ENCODE peak calls at places on chromosome 12, in five cellular contexts. G is esophagus squamous epithelium; W is activated CD4-positive, alpha-beta T cell treated with anti-CD3 and anti-CD28 coated beads for 1 hour; E is upper lobe of right lung; X is T-helper 2 cell. P is an unnamed sample.

GRCh38 chr12:123950476-123951169 is 22.0 kb downstream of the CCDC92 start:
- DNase-seq in G (no peak), X (no peak), W (no peak), E (no peak), P (no peak)

GRCh38 chr12:65566776-65567175 is 257.5 kb upstream of the HMGA2 start:
- DNase-seq in W (no peak), E (no peak), X (no peak), G (no peak), P (no peak)

GRCh38 chr12:95574030-95574429 is 22.8 kb upstream of the USP44 start:
- DNase-seq in G (no peak), E (no peak), X (no peak), W (no peak), P (no peak)

GRCh38 chr12:89786177-89786810 is 77.7 kb upstream of the ATP2B1 start:
- DNase-seq in X (no peak), G (no peak), W (no peak), E (no peak), P (no peak)

GRCh38 chr12:93959657-93960056 is 188.7 kb upstream of the PLXNC1 start:
- DNase-seq in W (no peak), X (no peak), G (no peak), E (no peak), P (no peak)

GRCh38 chr12:65879878-65880277 is 55.6 kb downstream of the HMGA2 start:
- DNase-seq in X (no peak), G (no peak), W (no peak), E (no peak), P (no peak)

GRCh38 chr12:124457287-124458219 is 109.9 kb downstream of the NCOR2 start:
- DNase-seq in X (peak; percentile 22), E (peak; percentile 83), G (peak; percentile 22), W (peak; percentile 24), P (peak; percentile 57)

GRCh38 chr12:42143401-42144173 is 1.1 kb downstream of the GXYLT1 start:
- DNase-seq in G (no peak), X (no peak), E (no peak), W (no peak), P (no peak)

GRCh38 chr12:93880853-93881522 is 203.8 kb downstream of the CRADD start:
- DNase-seq in G (no peak), X (no peak), E (no peak), W (no peak), P (no peak)

GRCh38 chr12:97951717-97952116 is 489.1 kb downstream of the RMST start:
- DNase-seq in X (no peak), E (no peak), G (no peak), W (no peak), P (no peak)

P was measured in substantia nigra.